ENCODE peak calls at places on chromosomes 3 and 15, in nine cellular contexts. One of them, this sample, is unnamed.

GRCh38 chr15:90101130-90101968 is 919 bp downstream of the IDH2 start:
- DNase-seq in dorsolateral prefrontal cortex: peak; percentile 63
- DNase-seq in stomach: peak; percentile 55
- DNase-seq in neural crest cell: peak; percentile 39
- DNase-seq in nephron progenitor cell: peak; percentile 40
- DNase-seq in left lung: no peak
- DNase-seq in neural progenitor cell: peak; percentile 96
- DNase-seq in suprapubic skin: no peak
- DNase-seq in astrocyte: no peak
- DNase-seq in this sample: no peak

GRCh38 chr3:111152506-111152905 is 80.9 kb downstream of the NECTIN3 start:
- DNase-seq in suprapubic skin: no peak
- DNase-seq in left lung: no peak
- DNase-seq in stomach: no peak
- DNase-seq in dorsolateral prefrontal cortex: no peak
- DNase-seq in nephron progenitor cell: no peak
- DNase-seq in astrocyte: no peak
- DNase-seq in neural crest cell: no peak
- DNase-seq in neural progenitor cell: no peak
- DNase-seq in this sample: no peak

GRCh38 chr3:143956858-143957257 is 14.8 kb upstream of the DIPK2A start:
- DNase-seq in neural crest cell: no peak
- DNase-seq in suprapubic skin: no peak
- DNase-seq in dorsolateral prefrontal cortex: no peak
- DNase-seq in stomach: no peak
- DNase-seq in astrocyte: peak; percentile 30
- DNase-seq in neural progenitor cell: no peak
- DNase-seq in nephron progenitor cell: no peak
- DNase-seq in left lung: no peak
- DNase-seq in this sample: no peak

GRCh38 chr15:71096676-71097075 is 18.6 kb upstream of the THSD4 start:
- DNase-seq in astrocyte: peak; percentile 37
- DNase-seq in neural crest cell: no peak
- DNase-seq in left lung: no peak
- DNase-seq in neural progenitor cell: no peak
- DNase-seq in suprapubic skin: no peak
- DNase-seq in nephron progenitor cell: no peak
- DNase-seq in stomach: no peak
- DNase-seq in dorsolateral prefrontal cortex: no peak
- DNase-seq in this sample: no peak

GRCh38 chr3:88117683-88118082 is 32.1 kb upstream of the C3orf38 start:
- DNase-seq in nephron progenitor cell: no peak
- DNase-seq in astrocyte: no peak
- DNase-seq in neural progenitor cell: no peak
- DNase-seq in neural crest cell: no peak
- DNase-seq in dorsolateral prefrontal cortex: no peak
- DNase-seq in suprapubic skin: no peak
- DNase-seq in stomach: no peak
- DNase-seq in left lung: no peak
- DNase-seq in this sample: no peak

GRCh38 chr15:26235864-26236263 is 372.7 kb upstream of the ATP10A start:
- DNase-seq in astrocyte: no peak
- DNase-seq in neural crest cell: no peak
- DNase-seq in dorsolateral prefrontal cortex: no peak
- DNase-seq in suprapubic skin: no peak
- DNase-seq in left lung: no peak
- DNase-seq in neural progenitor cell: peak; percentile 25
- DNase-seq in nephron progenitor cell: no peak
- DNase-seq in stomach: no peak
- DNase-seq in this sample: no peak

GRCh38 chr15:59315914-59316428 is 56.7 kb downstream of the MYO1E start:
- DNase-seq in left lung: no peak
- DNase-seq in stomach: no peak
- DNase-seq in neural progenitor cell: no peak
- DNase-seq in astrocyte: peak; percentile 96
- DNase-seq in dorsolateral prefrontal cortex: no peak
- DNase-seq in neural crest cell: no peak
- DNase-seq in nephron progenitor cell: no peak
- DNase-seq in suprapubic skin: no peak
- DNase-seq in this sample: no peak

GRCh38 chr3:134477938-134478337 is 7.8 kb downstream of the ANAPC13 start:
- DNase-seq in left lung: no peak
- DNase-seq in dorsolateral prefrontal cortex: no peak
- DNase-seq in suprapubic skin: no peak
- DNase-seq in astrocyte: peak; percentile 65
- DNase-seq in stomach: no peak
- DNase-seq in nephron progenitor cell: no peak
- DNase-seq in neural progenitor cell: no peak
- DNase-seq in neural crest cell: no peak
- DNase-seq in this sample: no peak

GRCh38 chr3:120349819-120350125 is 618 bp upstream of the LRRC58 start:
- DNase-seq in nephron progenitor cell: no peak
- DNase-seq in dorsolateral prefrontal cortex: no peak
- DNase-seq in suprapubic skin: no peak
- DNase-seq in stomach: no peak
- DNase-seq in astrocyte: no peak
- DNase-seq in left lung: no peak
- DNase-seq in neural progenitor cell: no peak
- DNase-seq in neural crest cell: no peak
- DNase-seq in this sample: no peak

GRCh38 chr3:138835177-138835757 is 539 bp upstream of the PIK3CB start:
- DNase-seq in astrocyte: no peak
- DNase-seq in neural crest cell: no peak
- DNase-seq in suprapubic skin: no peak
- DNase-seq in left lung: no peak
- DNase-seq in neural progenitor cell: no peak
- DNase-seq in nephron progenitor cell: no peak
- DNase-seq in stomach: no peak
- DNase-seq in dorsolateral prefrontal cortex: no peak
- DNase-seq in this sample: no peak

GRCh38 chr3:138833908-138834358 is 795 bp downstream of the PIK3CB start:
- DNase-seq in left lung: no peak
- DNase-seq in nephron progenitor cell: peak; percentile 12
- DNase-seq in neural progenitor cell: peak; percentile 13
- DNase-seq in neural crest cell: no peak
- DNase-seq in suprapubic skin: no peak
- DNase-seq in astrocyte: no peak
- DNase-seq in stomach: no peak
- DNase-seq in dorsolateral prefrontal cortex: no peak
- DNase-seq in this sample: no peak

GRCh38 chr3:138829886-138830510 is 4.7 kb downstream of the PIK3CB start:
- DNase-seq in astrocyte: no peak
- DNase-seq in stomach: no peak
- DNase-seq in suprapubic skin: no peak
- DNase-seq in neural crest cell: no peak
- DNase-seq in nephron progenitor cell: no peak
- DNase-seq in dorsolateral prefrontal cortex: no peak
- DNase-seq in neural progenitor cell: no peak
- DNase-seq in left lung: no peak
- DNase-seq in this sample: no peak

GRCh38 chr3:138829097-138829496 is 5.6 kb downstream of the PIK3CB start:
- DNase-seq in astrocyte: no peak
- DNase-seq in nephron progenitor cell: no peak
- DNase-seq in neural crest cell: no peak
- DNase-seq in neural progenitor cell: no peak
- DNase-seq in stomach: no peak
- DNase-seq in suprapubic skin: no peak
- DNase-seq in dorsolateral prefrontal cortex: no peak
- DNase-seq in left lung: no peak
- DNase-seq in this sample: no peak

GRCh38 chr3:138834359-138835176 is at the start of gene PIK3CB:
- DNase-seq in neural progenitor cell: peak; percentile 97
- DNase-seq in nephron progenitor cell: peak; percentile 95
- DNase-seq in dorsolateral prefrontal cortex: peak; percentile 91
- DNase-seq in stomach: peak; percentile 92
- DNase-seq in left lung: peak; percentile 98
- DNase-seq in neural crest cell: peak; percentile 80
- DNase-seq in astrocyte: peak; percentile 64
- DNase-seq in suprapubic skin: peak; percentile 91
- DNase-seq in this sample: peak; percentile 87
- TF ChIP-seq CTCF in neural progenitor cell: peak; percentile 44
- TF ChIP-seq CTCF in nephron progenitor cell: no peak
- TF ChIP-seq CTCF in dorsolateral prefrontal cortex: peak; percentile 37
- TF ChIP-seq CTCF in stomach: no peak
- TF ChIP-seq CTCF in left lung: peak; percentile 21
- TF ChIP-seq CTCF in neural crest cell: peak; percentile 55
- TF ChIP-seq CTCF in astrocyte: no peak
- TF ChIP-seq CTCF in suprapubic skin: peak; percentile 31
- TF ChIP-seq CTCF in this sample: peak; percentile 63

DNA sequence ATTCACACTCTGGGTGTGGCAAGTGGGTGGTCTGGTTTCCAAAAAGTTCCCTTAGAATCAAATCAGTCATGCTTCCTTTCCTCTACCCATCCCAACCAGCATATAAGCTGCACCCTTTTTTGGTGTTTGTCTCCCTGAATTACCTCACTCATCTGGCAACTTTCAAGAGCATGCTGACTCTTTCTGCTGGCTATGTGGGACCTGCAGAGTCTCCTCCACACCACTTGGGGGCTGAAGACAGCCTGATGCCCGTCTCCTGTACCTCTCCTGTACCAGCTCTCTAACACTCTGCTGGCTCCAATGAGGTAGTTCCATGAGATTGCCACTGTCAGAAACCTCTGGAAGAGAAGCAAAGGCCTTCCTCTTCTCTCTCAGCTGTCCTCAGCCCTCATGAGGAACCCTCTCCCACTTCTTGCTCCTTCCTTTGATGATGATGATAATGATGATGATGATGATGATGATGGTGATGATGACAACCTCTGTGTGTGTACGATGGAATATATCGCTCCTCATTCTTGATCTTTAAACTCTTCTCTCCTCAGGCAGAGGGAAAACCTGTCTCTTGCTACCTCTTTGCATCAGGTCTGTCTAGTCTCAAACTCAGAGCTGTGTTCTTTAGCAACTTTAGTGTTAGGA is 257.4 kb downstream of the ZNF621 start:
- DNase-seq in left lung: no peak
- DNase-seq in nephron progenitor cell: no peak
- DNase-seq in suprapubic skin: no peak
- DNase-seq in neural crest cell: no peak
- DNase-seq in stomach: no peak
- DNase-seq in astrocyte: no peak
- DNase-seq in dorsolateral prefrontal cortex: no peak
- DNase-seq in neural progenitor cell: no peak
- DNase-seq in this sample: no peak
- TF ChIP-seq CTCF in left lung: no peak
- TF ChIP-seq CTCF in nephron progenitor cell: no peak
- TF ChIP-seq CTCF in suprapubic skin: no peak
- TF ChIP-seq CTCF in neural crest cell: no peak
- TF ChIP-seq CTCF in stomach: peak; percentile 9
- TF ChIP-seq CTCF in astrocyte: no peak
- TF ChIP-seq CTCF in dorsolateral prefrontal cortex: no peak
- TF ChIP-seq CTCF in neural progenitor cell: peak; percentile 19
- TF ChIP-seq CTCF in this sample: peak; percentile 25

GRCh38 chr3:50123394-50124361 is 31.4 kb upstream of the SEMA3F start:
- DNase-seq in suprapubic skin: peak; percentile 62
- DNase-seq in nephron progenitor cell: no peak
- DNase-seq in dorsolateral prefrontal cortex: no peak
- DNase-seq in astrocyte: no peak
- DNase-seq in left lung: peak; percentile 56
- DNase-seq in stomach: no peak
- DNase-seq in neural crest cell: no peak
- DNase-seq in neural progenitor cell: no peak
- DNase-seq in this sample: no peak

GRCh38 chr3:50121416-50122032 is 32.8 kb downstream of the RBM5 start:
- DNase-seq in neural progenitor cell: peak; percentile 85
- DNase-seq in neural crest cell: peak; percentile 74
- DNase-seq in left lung: peak; percentile 82
- DNase-seq in suprapubic skin: peak; percentile 86
- DNase-seq in stomach: peak; percentile 81
- DNase-seq in astrocyte: peak; percentile 47
- DNase-seq in dorsolateral prefrontal cortex: peak; percentile 81
- DNase-seq in nephron progenitor cell: peak; percentile 84
- DNase-seq in this sample: peak; percentile 55

GRCh38 chr3:50122661-50123391 is 32.3 kb upstream of the SEMA3F start:
- DNase-seq in neural progenitor cell: no peak
- DNase-seq in left lung: peak; percentile 62
- DNase-seq in dorsolateral prefrontal cortex: no peak
- DNase-seq in astrocyte: no peak
- DNase-seq in suprapubic skin: peak; percentile 63
- DNase-seq in stomach: no peak
- DNase-seq in nephron progenitor cell: no peak
- DNase-seq in neural crest cell: no peak
- DNase-seq in this sample: no peak

GRCh38 chr3:50120364-50121095 is 31.8 kb downstream of the RBM5 start:
- DNase-seq in left lung: peak; percentile 32
- DNase-seq in suprapubic skin: peak; percentile 40
- DNase-seq in dorsolateral prefrontal cortex: no peak
- DNase-seq in neural crest cell: no peak
- DNase-seq in neural progenitor cell: no peak
- DNase-seq in astrocyte: no peak
- DNase-seq in stomach: no peak
- DNase-seq in nephron progenitor cell: no peak
- DNase-seq in this sample: no peak

DNA sequence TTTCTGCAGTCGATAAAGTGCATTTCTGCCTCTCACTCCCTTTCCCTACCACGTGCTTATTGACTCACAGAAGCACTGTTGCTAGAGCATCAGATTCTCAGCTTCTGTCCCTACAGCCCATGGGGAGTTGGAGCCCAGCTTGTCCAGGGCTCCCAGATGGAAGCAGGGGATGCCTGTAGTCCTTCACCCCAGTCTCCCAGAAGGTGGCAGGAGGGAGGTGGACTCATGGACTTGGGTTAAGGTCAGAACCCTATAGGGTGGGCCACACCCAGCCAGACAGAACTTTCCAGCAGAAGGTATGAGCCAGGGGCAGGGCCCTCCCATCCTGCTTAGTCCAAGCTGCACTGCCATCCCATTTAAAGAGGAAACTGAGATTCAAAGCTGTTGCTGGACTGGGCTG is 33.1 kb upstream of the SEMA3F start:
- DNase-seq in stomach: no peak
- DNase-seq in astrocyte: no peak
- DNase-seq in nephron progenitor cell: no peak
- DNase-seq in left lung: no peak
- DNase-seq in neural crest cell: no peak
- DNase-seq in suprapubic skin: peak; percentile 59
- DNase-seq in dorsolateral prefrontal cortex: no peak
- DNase-seq in neural progenitor cell: no peak
- DNase-seq in this sample: no peak
- TF ChIP-seq CTCF in stomach: no peak
- TF ChIP-seq CTCF in astrocyte: no peak
- TF ChIP-seq CTCF in nephron progenitor cell: no peak
- TF ChIP-seq CTCF in left lung: no peak
- TF ChIP-seq CTCF in neural crest cell: no peak
- TF ChIP-seq CTCF in suprapubic skin: no peak
- TF ChIP-seq CTCF in dorsolateral prefrontal cortex: no peak
- TF ChIP-seq CTCF in neural progenitor cell: no peak
- TF ChIP-seq CTCF in this sample: no peak

GRCh38 chr3:27737091-27737490 is 15.0 kb upstream of the EOMES start:
- DNase-seq in suprapubic skin: no peak
- DNase-seq in neural progenitor cell: no peak
- DNase-seq in neural crest cell: no peak
- DNase-seq in stomach: no peak
- DNase-seq in left lung: no peak
- DNase-seq in nephron progenitor cell: no peak
- DNase-seq in dorsolateral prefrontal cortex: no peak
- DNase-seq in astrocyte: no peak
- DNase-seq in this sample: no peak

GRCh38 chr3:27746838-27747237 is 24.7 kb upstream of the EOMES start:
- DNase-seq in astrocyte: no peak
- DNase-seq in suprapubic skin: no peak
- DNase-seq in nephron progenitor cell: no peak
- DNase-seq in neural crest cell: no peak
- DNase-seq in left lung: no peak
- DNase-seq in dorsolateral prefrontal cortex: no peak
- DNase-seq in neural progenitor cell: no peak
- DNase-seq in stomach: no peak
- DNase-seq in this sample: no peak

GRCh38 chr3:27740854-27741253 is 18.7 kb upstream of the EOMES start:
- DNase-seq in dorsolateral prefrontal cortex: no peak
- DNase-seq in astrocyte: no peak
- DNase-seq in nephron progenitor cell: no peak
- DNase-seq in suprapubic skin: no peak
- DNase-seq in stomach: no peak
- DNase-seq in left lung: no peak
- DNase-seq in neural progenitor cell: no peak
- DNase-seq in neural crest cell: no peak
- DNase-seq in this sample: no peak
- TF ChIP-seq CTCF in dorsolateral prefrontal cortex: no peak
- TF ChIP-seq CTCF in astrocyte: no peak
- TF ChIP-seq CTCF in nephron progenitor cell: no peak
- TF ChIP-seq CTCF in suprapubic skin: no peak
- TF ChIP-seq CTCF in stomach: no peak
- TF ChIP-seq CTCF in left lung: no peak
- TF ChIP-seq CTCF in neural progenitor cell: no peak
- TF ChIP-seq CTCF in neural crest cell: no peak
- TF ChIP-seq CTCF in this sample: no peak